ENCODE peak calls at places on chromosomes 1 and 21, in six cellular contexts. W is IMR-90, X is mesenchymal stem cell, V is neuronal stem cell, Y is trophoblast cell, M is H1. A is an unnamed sample.

GRCh38 chr1:227961651-227962050 is 13.9 kb upstream of the WNT9A start:
- DNase-seq in Y (no peak), X (no peak), W (no peak), V (no peak), M (no peak), A (no peak)

GRCh38 chr1:23403038-23403336 is 21.6 kb downstream of the TCEA3 start:
- DNase-seq in V (no peak), M (no peak), W (peak), Y (peak), X (peak), A (no peak)

GRCh38 chr1:230066466-230067404 is at the start of gene GALNT2:
- DNase-seq in V (peak), Y (peak), W (peak), X (peak), M (peak), A (peak)

GRCh38 chr1:28246427-28246832 is 10.5 kb downstream of the ATP5IF1 start:
- DNase-seq in Y (peak), W (peak), V (no peak), M (no peak), X (no peak), A (no peak)

GRCh38 chr21:39461419-39461818 is 9.6 kb downstream of the SH3BGR start:
- DNase-seq in M (no peak), W (no peak), X (no peak), Y (no peak), V (no peak), A (no peak)

GRCh38 chr1:20187103-20187812 is 940 bp upstream of the PLA2G2C start:
- DNase-seq in W (no peak), M (no peak), Y (no peak), X (no peak), V (no peak), A (no peak)

GRCh38 chr1:230641900-230642262 is 400 bp upstream of the COG2 start:
- DNase-seq in V (no peak), Y (no peak), W (no peak), M (no peak), X (no peak), A (no peak)

GRCh38 chr1:46446646-46447498 is 42.8 kb upstream of the DMBX1 start:
- DNase-seq in V (peak), X (peak), Y (peak), W (peak), M (peak), A (peak)

GRCh38 chr1:36085686-36086526 is 2.0 kb downstream of the TEKT2 start:
- DNase-seq in M (peak), V (no peak), X (no peak), W (no peak), Y (no peak), A (no peak)

GRCh38 chr1:6243993-6244392 is at the start of gene HES3:
- DNase-seq in M (peak), Y (no peak), X (no peak), V (no peak), W (no peak), A (peak)

GRCh38 chr1:162391790-162392563 is 10.4 kb downstream of the C1orf226 start:
- DNase-seq in X (peak), M (peak), V (peak), Y (no peak), W (peak), A (no peak)

GRCh38 chr1:41041866-41042265 is 20.3 kb upstream of the SLFNL1 start:
- DNase-seq in W (peak), X (peak), M (no peak), V (no peak), Y (no peak), A (no peak)

GRCh38 chr1:66779475-66780078 is 21.5 kb downstream of the INSL5 start:
- DNase-seq in M (no peak), X (no peak), W (no peak), Y (no peak), V (no peak), A (no peak)

GRCh38 chr1:208203127-208203847 is 40.9 kb downstream of the PLXNA2 start:
- DNase-seq in X (peak), W (peak), Y (no peak), M (no peak), V (no peak), A (no peak)

GRCh38 chr1:193680924-193681316 is 494.5 kb upstream of the B3GALT2 start:
- DNase-seq in M (no peak), Y (no peak), V (no peak), W (no peak), X (no peak), A (no peak)

GRCh38 chr21:16193758-16194606 is 464.2 kb downstream of the USP25 start:
- DNase-seq in V (peak), M (no peak), W (peak), Y (peak), X (peak), A (peak)

GRCh38 chr1:1026599-1027413 is 6.9 kb downstream of the AGRN start:
- DNase-seq in X (no peak), M (no peak), V (no peak), Y (no peak), W (no peak), A (no peak)

GRCh38 chr21:41833138-41834115 is 45.7 kb downstream of the PRDM15 start:
- DNase-seq in X (no peak), W (no peak), V (no peak), M (no peak), Y (no peak), A (no peak)

GRCh38 chr1:100530901-100531487 is 6.9 kb upstream of the GPR88 start:
- DNase-seq in M (no peak), V (no peak), X (peak), Y (no peak), W (peak), A (no peak)

GRCh38 chr1:154759793-154760192 is 110.3 kb downstream of the KCNN3 start:
- DNase-seq in X (no peak), W (no peak), M (no peak), V (no peak), Y (no peak), A (no peak)

GRCh38 chr1:31712625-31713024 is 8.8 kb upstream of the COL16A1 start:
- DNase-seq in W (peak), M (no peak), X (peak), V (no peak), Y (peak), A (no peak)

GRCh38 chr1:115922806-115923205 is 53.5 kb upstream of the SLC22A15 start:
- DNase-seq in X (no peak), Y (no peak), M (no peak), W (no peak), V (no peak), A (no peak)

GRCh38 chr1:245173446-245174178 is 18.8 kb downstream of the KIF26B start:
- DNase-seq in W (no peak), V (no peak), X (peak), Y (no peak), M (no peak), A (no peak)

GRCh38 chr21:34204481-34205439 is 131.4 kb downstream of the MRPS6 start:
- DNase-seq in X (no peak), M (no peak), V (no peak), Y (peak), W (no peak), A (no peak)

GRCh38 chr1:24463756-24464377 is 38.8 kb upstream of the RCAN3 start:
- DNase-seq in Y (peak), W (no peak), M (peak), V (no peak), X (no peak), A (peak)

GRCh38 chr1:39683591-39684312 is 7.5 kb downstream of the HPCAL4 start:
- DNase-seq in M (peak), Y (no peak), V (no peak), X (no peak), W (no peak), A (peak)

GRCh38 chr21:36211660-36212512 is 55.3 kb downstream of the DOP1B start:
- DNase-seq in Y (peak), X (peak), W (peak), M (no peak), V (no peak), A (no peak)

GRCh38 chr1:204858381-204858821 is 12.3 kb upstream of the NFASC start:
- DNase-seq in M (no peak), Y (no peak), V (peak), X (no peak), W (no peak), A (no peak)

GRCh38 chr1:218585565-218586184 is 240.5 kb downstream of the TGFB2 start:
- DNase-seq in M (peak), V (peak), Y (no peak), X (peak), W (peak), A (peak)

GRCh38 chr1:59759156-59759925 is 55.4 kb upstream of the HOOK1 start:
- DNase-seq in X (peak), V (peak), M (peak), Y (peak), W (peak), A (peak)

DNA sequence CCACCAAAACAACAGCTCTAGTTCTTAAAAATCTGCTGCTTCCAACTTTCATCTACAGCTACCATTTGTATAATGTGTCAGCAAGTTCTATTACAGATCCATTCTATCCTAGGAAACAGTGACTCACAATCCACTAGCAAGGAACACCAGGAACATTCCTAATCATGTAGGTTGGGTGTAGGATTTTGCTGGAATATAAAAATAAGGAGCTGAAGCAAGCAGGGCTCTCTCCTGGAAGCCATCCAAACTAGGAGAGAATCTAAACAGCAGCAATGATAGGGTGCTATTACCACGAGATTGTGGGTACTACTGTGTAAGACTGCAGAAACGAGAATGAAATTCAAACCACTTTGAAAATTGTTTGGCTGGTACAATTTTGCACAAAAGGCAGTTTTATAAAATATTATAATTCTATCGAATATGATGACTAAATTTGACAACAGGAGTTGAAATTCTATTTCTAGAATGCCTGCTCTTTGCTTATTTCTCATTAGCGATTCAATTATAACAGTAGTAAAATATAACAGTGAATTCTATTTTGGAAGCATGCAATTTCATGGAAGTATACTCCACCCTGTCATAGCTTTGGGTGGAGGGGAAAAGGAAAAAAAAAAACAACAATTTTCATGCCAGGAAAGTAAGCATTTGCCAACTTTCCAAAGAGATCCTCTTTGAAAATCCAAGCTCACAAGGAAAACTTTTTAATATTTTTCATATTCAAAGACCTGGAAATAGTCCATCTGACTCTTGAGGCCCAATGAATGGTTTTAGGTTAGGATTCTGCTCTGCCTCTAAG is 134.8 kb downstream of the PTPN14 start:
- DNase-seq in W (peak), Y (no peak), X (peak), V (no peak), M (no peak), A (no peak)
- H2AK5ac ChIP-seq in W (no peak), Y (no peak), X (no peak), V (no peak), M (no peak), A (no peak)

GRCh38 chr1:210250665-210250997 is 18.0 kb downstream of the SERTAD4 start:
- DNase-seq in W (no peak), X (peak), Y (peak), M (peak), V (peak), A (peak)
- H2AFZ ChIP-seq in W (peak), X (peak), Y (no peak), M (peak), V (peak), A (no peak)

GRCh38 chr1:26352338-26352679 is 1.6 kb downstream of the CRYBG2 start:
- DNase-seq in Y (no peak), X (no peak), V (no peak), M (no peak), W (no peak), A (no peak)
- H2AK5ac ChIP-seq in Y (peak), X (no peak), V (peak), M (peak), W (peak), A (no peak)

DNA sequence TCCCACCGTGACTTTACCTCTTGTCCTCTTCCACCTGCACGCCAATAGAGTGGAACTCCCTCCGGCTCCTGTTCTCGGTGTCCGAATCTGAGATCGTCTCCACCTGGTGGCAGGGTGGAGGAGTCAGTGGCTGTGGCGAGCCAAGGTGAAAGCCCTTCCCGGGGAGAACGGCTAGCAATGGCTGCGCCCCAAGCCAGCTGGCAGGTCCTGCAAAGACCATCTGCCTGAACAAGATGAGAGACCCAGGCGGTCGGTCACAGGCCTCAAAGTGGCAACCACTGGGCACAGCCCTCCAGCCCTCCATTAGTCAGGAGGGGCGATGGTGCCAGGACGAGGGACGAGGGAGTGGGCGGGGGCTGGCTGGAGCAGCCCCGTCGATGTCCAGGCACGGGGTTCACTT is 25.4 kb upstream of the SMIM12 start:
- DNase-seq in M (peak), W (no peak), V (no peak), Y (no peak), X (no peak), A (peak)
- H2AFZ ChIP-seq in M (peak), W (peak), V (peak), Y (no peak), X (no peak), A (no peak)

DNA sequence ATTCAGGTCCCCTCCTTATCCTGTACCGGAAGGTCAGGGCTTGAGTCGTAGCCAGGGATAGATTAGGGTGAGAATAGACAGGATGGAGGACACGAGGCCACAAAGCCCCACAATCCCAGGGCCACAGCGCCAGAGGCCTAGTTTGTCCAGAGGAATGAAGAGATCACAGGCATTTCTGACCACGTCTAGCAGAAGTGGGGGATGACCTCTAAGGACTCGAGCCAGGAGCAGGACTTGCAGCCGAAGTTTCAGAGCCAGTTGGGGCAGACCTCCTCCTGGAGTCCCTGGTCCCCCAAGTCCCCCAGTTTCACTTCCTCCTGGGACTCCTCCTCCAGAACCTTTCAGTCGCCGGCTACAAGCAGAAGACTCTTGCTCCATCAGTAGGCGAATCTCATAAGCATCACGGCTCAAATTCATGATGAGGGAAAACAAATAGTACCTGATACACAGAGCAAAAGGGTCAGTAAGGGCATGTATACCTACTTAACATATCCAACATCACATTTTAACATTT is 2.3 kb upstream of the ITGA10 start:
- DNase-seq in W (no peak), Y (no peak), V (no peak), X (no peak), M (no peak), A (no peak)
- H2AK5ac ChIP-seq in W (no peak), Y (no peak), V (no peak), X (no peak), M (no peak), A (no peak)

DNA sequence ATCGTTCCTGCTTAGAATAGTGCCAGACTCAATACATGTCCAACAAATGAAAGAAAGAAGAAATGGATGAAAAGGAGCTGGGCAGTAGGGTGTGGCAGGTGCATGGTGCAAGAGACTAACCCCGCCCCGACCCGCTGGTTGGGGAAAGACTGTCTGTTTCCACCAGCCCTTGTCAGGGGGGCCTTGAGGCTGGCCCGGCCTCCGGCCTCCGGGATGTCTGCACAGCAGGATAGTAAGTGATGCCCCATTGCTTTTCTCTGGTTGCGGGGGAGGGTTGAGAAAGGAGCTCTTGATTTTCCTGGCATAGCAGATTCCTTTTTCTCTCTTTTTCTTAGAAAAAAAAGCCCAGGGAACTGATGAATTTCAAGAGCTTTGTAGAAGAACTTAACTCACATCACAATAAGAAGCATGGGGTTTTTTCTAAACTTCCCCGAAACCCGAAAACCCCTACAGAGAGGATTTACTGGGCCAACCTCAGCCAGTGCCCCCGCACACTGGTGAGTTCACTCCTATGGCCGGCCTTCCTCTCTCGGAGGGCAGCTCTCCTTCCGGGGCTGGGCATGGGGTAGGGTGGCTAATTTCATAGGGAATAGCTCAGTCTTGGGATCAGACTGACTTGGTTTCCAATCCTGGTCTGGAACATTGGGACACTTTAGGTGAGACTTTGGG is 12.5 kb upstream of the TTC22 start:
- DNase-seq in W (no peak), X (no peak), V (no peak), Y (no peak), M (peak), A (peak)
- H2AFZ ChIP-seq in W (no peak), X (no peak), V (peak), Y (no peak), M (no peak), A (no peak)

GRCh38 chr1:235911876-235912275 is 45.2 kb upstream of the LYST start:
- DNase-seq in Y (no peak), W (no peak), M (no peak), X (no peak), V (no peak), A (no peak)
- H2AK5ac ChIP-seq in Y (no peak), W (peak), M (no peak), X (peak), V (no peak), A (no peak)

GRCh38 chr1:226702318-226702956 is 36.6 kb downstream of the ITPKB start:
- DNase-seq in W (peak), M (no peak), Y (no peak), V (no peak), X (peak), A (no peak)
- H2AFZ ChIP-seq in W (no peak), M (no peak), Y (no peak), V (no peak), X (no peak), A (no peak)